ENCODE peak calls at places on chromosomes 13 and 19, in nine cellular contexts. S is frontal cortex; X is stimulated activated CD4-positive, alpha-beta T cell treated with anti-CD3 and anti-CD28 coated beads, TNF-alpha, amount 100 ng/mL, for 24 hours; R is ACHN; Y is stimulated activated naive CD8-positive, alpha-beta T cell treated with anti-CD3 and anti-CD28 coated beads, Interleukin-15, Interleukin-2, amounts not matched to agents 100 U/mL and 50 U/mL, for 24 hours; C is fibroblast of the aortic adventitia; V is mesendoderm; Z is PC-3; A is T-helper 9 cell. P is an unnamed sample.

GRCh38 chr19:48636859-48637448 is at the start of gene DBP:
- DNase-seq in S (no peak), X (no peak), R (no peak), Y (peak), C (no peak), V (no peak), Z (peak), A (peak), P (no peak)

GRCh38 chr19:53670345-53670744 is 38.5 kb downstream of the DPRX start:
- DNase-seq in S (no peak), X (no peak), R (no peak), Y (no peak), C (no peak), V (peak), Z (no peak), A (no peak), P (no peak)

GRCh38 chr13:40755082-40755755 is 15.8 kb downstream of the MRPS31 start:
- DNase-seq in S (no peak), X (no peak), R (peak), Y (no peak), C (no peak), V (no peak), Z (no peak), A (no peak), P (no peak)

GRCh38 chr19:29644179-29644578 is 21.1 kb upstream of the PLEKHF1 start:
- DNase-seq in S (no peak), X (no peak), R (no peak), Y (no peak), C (no peak), V (no peak), Z (no peak), A (no peak), P (no peak)

GRCh38 chr19:15740785-15741184 is 3.0 kb downstream of the OR10H3 start:
- DNase-seq in S (no peak), X (no peak), R (no peak), Y (no peak), C (no peak), V (no peak), Z (no peak), A (no peak), P (no peak)

GRCh38 chr19:49149652-49150105 is 5.5 kb downstream of the HRC start:
- DNase-seq in S (peak), X (no peak), R (peak), Y (no peak), C (peak), V (peak), Z (peak), A (no peak), P (no peak)

GRCh38 chr13:47184311-47184710 is 287.5 kb upstream of the HTR2A start:
- DNase-seq in S (no peak), X (no peak), R (no peak), Y (no peak), C (peak), V (no peak), Z (no peak), A (no peak), P (no peak)

GRCh38 chr13:75635101-75635620 is 969 bp upstream of the LMO7 start:
- DNase-seq in S (peak), X (no peak), R (no peak), Y (no peak), C (peak), V (peak), Z (no peak), A (peak), P (peak)

GRCh38 chr13:51342706-51343105 is 3.2 kb downstream of the SERPINE3 start:
- DNase-seq in S (no peak), X (no peak), R (no peak), Y (no peak), C (peak), V (no peak), Z (no peak), A (no peak), P (no peak)

GRCh38 chr13:62209539-62209938 is 793.9 kb upstream of the PCDH20 start:
- DNase-seq in S (no peak), X (no peak), R (no peak), Y (no peak), C (no peak), V (no peak), Z (no peak), A (no peak), P (no peak)

GRCh38 chr13:85665286-85665685 is 133.9 kb downstream of the SLITRK6 start:
- DNase-seq in S (no peak), X (no peak), R (no peak), Y (no peak), C (no peak), V (peak), Z (peak), A (no peak), P (no peak)

GRCh38 chr19:57850553-57851017 is 926 bp downstream of the ZNF587 start:
- DNase-seq in S (no peak), X (no peak), R (peak), Y (peak), C (peak), V (peak), Z (peak), A (no peak), P (peak)

GRCh38 chr13:50810998-50811397 is 32.5 kb downstream of the DLEU7 start:
- DNase-seq in S (no peak), X (no peak), R (no peak), Y (no peak), C (no peak), V (no peak), Z (no peak), A (no peak), P (no peak)

GRCh38 chr19:18322318-18322758 is 538 bp downstream of the LSM4 start:
- DNase-seq in S (no peak), X (no peak), R (peak), Y (peak), C (peak), V (peak), Z (peak), A (no peak), P (peak)

GRCh38 chr19:43316591-43317319 is 36.7 kb upstream of the CD177 start:
- DNase-seq in S (no peak), X (no peak), R (no peak), Y (no peak), C (peak), V (peak), Z (peak), A (no peak), P (no peak)

GRCh38 chr19:46674416-46675178 is 13.6 kb upstream of the DACT3 start:
- DNase-seq in S (no peak), X (no peak), R (peak), Y (no peak), C (no peak), V (peak), Z (peak), A (no peak), P (no peak)

GRCh38 chr13:51793570-51794273 is 10.2 kb downstream of the DHRS12 start:
- DNase-seq in S (no peak), X (peak), R (peak), Y (peak), C (peak), V (peak), Z (peak), A (no peak), P (no peak)

GRCh38 chr19:41377977-41378707 is 1.8 kb downstream of the TMEM91 start:
- DNase-seq in S (no peak), X (no peak), R (no peak), Y (peak), C (no peak), V (peak), Z (no peak), A (no peak), P (no peak)

GRCh38 chr19:49560358-49560900 is 19.9 kb downstream of the NOSIP start:
- DNase-seq in S (no peak), X (no peak), R (no peak), Y (peak), C (no peak), V (no peak), Z (no peak), A (peak), P (no peak)

GRCh38 chr19:11090264-11091032 is 1.2 kb downstream of the LDLR start:
- DNase-seq in S (peak), X (peak), R (peak), Y (peak), C (peak), V (peak), Z (peak), A (peak), P (peak)

GRCh38 chr13:90502762-90503161 is 844.7 kb upstream of the MIR17HG start:
- DNase-seq in S (no peak), X (no peak), R (no peak), Y (no peak), C (no peak), V (peak), Z (no peak), A (no peak), P (no peak)

GRCh38 chr13:35838356-35838755 is 292.8 kb downstream of the DCLK1 start:
- DNase-seq in S (no peak), X (no peak), R (peak), Y (no peak), C (peak), V (no peak), Z (peak), A (no peak), P (no peak)

GRCh38 chr13:30805603-30806011 is 70.3 kb downstream of the ALOX5AP start:
- DNase-seq in S (no peak), X (no peak), R (no peak), Y (no peak), C (no peak), V (peak), Z (no peak), A (no peak), P (no peak)

GRCh38 chr19:19149402-19149801 is 11.1 kb upstream of the TMEM161A start:
- DNase-seq in S (no peak), X (no peak), R (no peak), Y (no peak), C (peak), V (no peak), Z (no peak), A (no peak), P (no peak)

GRCh38 chr13:39025433-39025839 is 12.5 kb downstream of the PROSER1 start:
- DNase-seq in S (no peak), X (no peak), R (no peak), Y (no peak), C (no peak), V (no peak), Z (peak), A (no peak), P (no peak)

GRCh38 chr19:37817180-37817911 is 38.0 kb upstream of the ZNF573 start:
- DNase-seq in S (peak), X (no peak), R (no peak), Y (peak), C (peak), V (peak), Z (no peak), A (peak), P (no peak)

P was measured in CD4-positive, CD25-positive, alpha-beta regulatory T cell.